ENCODE peak calls at places on chromosomes 11 and 22, in nine cellular contexts. K is activated T-helper 9 cell treated with anti-CD3 and anti-CD28 coated beads, Interleukin-2, amount 50 U/mL, for 16 hours; W is activated gamma-delta T cell; X is neural crest cell; D is activated CD8-positive, alpha-beta memory T cell treated with anti-CD3 and anti-CD28 coated beads for 4 hours; Y is esophagus muscularis mucosa; T is stimulated activated CD4-positive, alpha-beta T cell treated with anti-CD3 and anti-CD28 coated beads, TNF-alpha, amount 100 ng/mL, for 1 hour; C is H4; A is suprapubic skin. J is an unnamed sample.

GRCh38 chr11:103773059-103773458 is 263.4 kb upstream of the DDI1 start:
- DNase-seq in D (no peak), K (no peak), T (no peak), X (no peak), W (no peak), Y (no peak), C (no peak), A (no peak), J (no peak)

GRCh38 chr11:107653077-107653476 is 58.8 kb downstream of the SLN start:
- DNase-seq in X (no peak), A (no peak), K (no peak), T (no peak), D (no peak), Y (no peak), W (no peak), C (no peak), J (no peak)

GRCh38 chr22:25174888-25175411 is 24.7 kb upstream of the CRYBB3 start:
- DNase-seq in X (no peak), Y (no peak), K (no peak), D (no peak), W (no peak), C (no peak), A (no peak), T (no peak), J (no peak)

GRCh38 chr11:19772480-19772879 is 59.8 kb downstream of the NAV2 start:
- DNase-seq in C (no peak), D (no peak), T (no peak), A (no peak), X (no peak), W (no peak), Y (no peak), K (no peak), J (no peak)

GRCh38 chr11:59102259-59102765 is 4.7 kb upstream of the FAM111B start:
- DNase-seq in T (no peak), D (peak; percentile 3), K (peak; percentile 32), X (peak; percentile 53), W (no peak), A (peak; percentile 69), Y (no peak), C (peak; percentile 11), J (peak; percentile 95)

GRCh38 chr11:114291847-114292680 is 4.1 kb upstream of the NNMT start:
- DNase-seq in T (no peak), C (peak; percentile 60), D (no peak), X (no peak), Y (no peak), A (no peak), W (no peak), K (no peak), J (no peak)

GRCh38 chr22:48824673-48825651 is 1002.7 kb downstream of the BRD1 start:
- DNase-seq in D (no peak), Y (no peak), W (no peak), K (no peak), T (no peak), A (no peak), C (no peak), X (no peak), J (no peak)

GRCh38 chr22:22060200-22061084 is 77.9 kb upstream of the TOP3B start:
- DNase-seq in X (peak; percentile 57), Y (peak; percentile 92), C (peak; percentile 16), T (no peak), A (no peak), W (peak; percentile 21), K (peak; percentile 25), D (no peak), J (peak; percentile 55)

GRCh38 chr11:134014502-134014901 is 54.4 kb upstream of the JAM3 start:
- DNase-seq in C (no peak), W (no peak), K (no peak), Y (no peak), T (no peak), D (no peak), X (no peak), A (no peak), J (no peak)

GRCh38 chr11:24391165-24391564 is 105.7 kb upstream of the LUZP2 start:
- DNase-seq in K (no peak), A (no peak), Y (no peak), W (no peak), C (peak; percentile 85), D (no peak), T (no peak), X (no peak), J (no peak)

GRCh38 chr11:110971110-110971509 is 258.9 kb upstream of the ARHGAP20 start:
- DNase-seq in K (no peak), Y (no peak), W (no peak), X (no peak), A (no peak), C (peak; percentile 94), D (no peak), T (no peak), J (no peak)

GRCh38 chr11:93537767-93538261 is 5.4 kb downstream of the SMCO4 start:
- DNase-seq in D (no peak), A (no peak), X (no peak), K (no peak), Y (no peak), C (no peak), W (no peak), T (no peak), J (no peak)

GRCh38 chr11:10429526-10429925 is 25.5 kb upstream of the AMPD3 start:
- DNase-seq in C (no peak), T (no peak), D (no peak), A (no peak), W (no peak), X (no peak), Y (no peak), K (no peak), J (no peak)

GRCh38 chr11:46267930-46268329 is 9.5 kb upstream of the CREB3L1 start:
- DNase-seq in W (no peak), A (no peak), C (no peak), D (no peak), K (no peak), T (no peak), X (no peak), Y (no peak), J (no peak)

GRCh38 chr22:19520007-19520406 is 4.2 kb downstream of the CLDN5 start:
- DNase-seq in W (no peak), D (no peak), C (no peak), Y (no peak), A (no peak), T (no peak), K (no peak), X (no peak), J (no peak)

GRCh38 chr22:16955678-16956210 is 52.3 kb downstream of the GAB4 start:
- DNase-seq in A (no peak), Y (peak; percentile 90), X (no peak), D (no peak), C (no peak), T (no peak), K (no peak), W (no peak), J (no peak)

GRCh38 chr22:44408227-44409192 is 89.5 kb downstream of the RTL6 start:
- DNase-seq in K (no peak), T (no peak), W (no peak), X (no peak), C (no peak), D (no peak), A (peak; percentile 46), Y (no peak), J (no peak)

GRCh38 chr11:43245471-43245870 is 66.3 kb upstream of the API5 start:
- DNase-seq in A (no peak), X (no peak), D (no peak), C (peak; percentile 9), K (no peak), T (no peak), Y (no peak), W (no peak), J (no peak)

GRCh38 chr11:89381094-89381493 is 110.1 kb downstream of the NOX4 start:
- DNase-seq in C (peak; percentile 79), Y (no peak), K (no peak), A (peak; percentile 57), T (no peak), W (no peak), D (no peak), X (no peak), J (no peak)

GRCh38 chr11:112085822-112086421 is 634 bp downstream of the TIMM8B start:
- DNase-seq in K (peak; percentile 9), T (no peak), C (peak; percentile 12), A (no peak), X (no peak), W (no peak), Y (no peak), D (no peak), J (no peak)

GRCh38 chr22:25353516-25354445 is 134.3 kb downstream of the CRYBB2 start:
- DNase-seq in C (no peak), T (no peak), D (no peak), K (no peak), X (no peak), A (peak; percentile 44), Y (no peak), W (no peak), J (no peak)

GRCh38 chr11:92880391-92880790 is 89.1 kb upstream of the MTNR1B start:
- DNase-seq in K (no peak), Y (no peak), T (no peak), D (no peak), W (no peak), A (no peak), C (peak; percentile 41), X (no peak), J (no peak)

GRCh38 chr22:31584804-31585160 is 77.2 kb downstream of the PISD start:
- DNase-seq in A (no peak), C (no peak), T (no peak), Y (no peak), D (no peak), K (no peak), W (no peak), X (no peak), J (no peak)

GRCh38 chr11:130547761-130548490 is 99.5 kb downstream of the ADAMTS15 start:
- DNase-seq in Y (no peak), W (no peak), D (no peak), A (no peak), X (no peak), K (no peak), T (no peak), C (no peak), J (no peak)

GRCh38 chr11:60121259-60121658 is 32.8 kb downstream of the MS4A2 start:
- DNase-seq in Y (no peak), C (peak; percentile 8), A (no peak), K (no peak), X (no peak), W (no peak), T (no peak), D (no peak), J (no peak)

GRCh38 chr22:39427751-39428596 is 28.4 kb downstream of the TAB1 start:
- DNase-seq in Y (no peak), D (no peak), X (no peak), K (no peak), T (no peak), C (no peak), W (no peak), A (no peak), J (no peak)

GRCh38 chr11:13685461-13686108 is 17.1 kb downstream of the FAR1 start:
- DNase-seq in K (no peak), Y (no peak), T (no peak), D (no peak), X (no peak), C (no peak), W (no peak), A (no peak), J (no peak)

GRCh38 chr22:24510694-24511625 is 15.8 kb downstream of the UPB1 start:
- DNase-seq in K (no peak), T (no peak), A (no peak), W (no peak), Y (no peak), X (no peak), D (no peak), C (peak; percentile 47), J (no peak)

GRCh38 chr22:46454233-46454909 is 83.0 kb downstream of the CELSR1 start:
- DNase-seq in X (no peak), A (no peak), C (no peak), W (no peak), Y (no peak), K (no peak), T (no peak), D (no peak), J (no peak)

GRCh38 chr11:134716582-134716981 is 304.5 kb upstream of the B3GAT1 start:
- DNase-seq in C (no peak), A (no peak), Y (no peak), K (no peak), D (no peak), X (no peak), T (no peak), W (no peak), J (no peak)

GRCh38 chr11:19714093-19714386 is 1.4 kb downstream of the NAV2 start:
- DNase-seq in D (no peak), W (no peak), X (no peak), Y (no peak), K (no peak), T (no peak), C (no peak), A (no peak), J (no peak)